ENCODE peak calls at places on chromosomes 2 and 18, in nine cellular contexts. One of them, this sample, is unnamed.

GRCh38 chr2:224217962-224218347 is 178.9 kb upstream of the SERPINE2 start:
- DNase-seq in CD4-positive, alpha-beta T cell: no peak
- DNase-seq in SK-N-SH: no peak
- DNase-seq in choroid plexus epithelial cell: peak
- DNase-seq in GM20000: no peak
- DNase-seq in astrocyte of the spinal cord: peak
- DNase-seq in fibroblast of lung: peak
- DNase-seq in progenitor cell of endocrine pancreas: no peak
- DNase-seq in Calu3: no peak
- DNase-seq in this sample: no peak

GRCh38 chr2:36780231-36780808 is 83.8 kb downstream of the VIT start:
- DNase-seq in Calu3: peak
- DNase-seq in choroid plexus epithelial cell: peak
- DNase-seq in progenitor cell of endocrine pancreas: no peak
- DNase-seq in astrocyte of the spinal cord: peak
- DNase-seq in SK-N-SH: peak
- DNase-seq in GM20000: peak
- DNase-seq in CD4-positive, alpha-beta T cell: no peak
- DNase-seq in fibroblast of lung: peak
- DNase-seq in this sample: no peak

GRCh38 chr2:230505162-230505561 is 89.2 kb downstream of the SP100 start:
- DNase-seq in astrocyte of the spinal cord: no peak
- DNase-seq in GM20000: peak
- DNase-seq in choroid plexus epithelial cell: no peak
- DNase-seq in CD4-positive, alpha-beta T cell: no peak
- DNase-seq in fibroblast of lung: no peak
- DNase-seq in SK-N-SH: no peak
- DNase-seq in progenitor cell of endocrine pancreas: no peak
- DNase-seq in Calu3: no peak
- DNase-seq in this sample: no peak

GRCh38 chr2:124301915-124302314 is 276.8 kb downstream of the CNTNAP5 start:
- DNase-seq in GM20000: no peak
- DNase-seq in fibroblast of lung: no peak
- DNase-seq in CD4-positive, alpha-beta T cell: no peak
- DNase-seq in SK-N-SH: no peak
- DNase-seq in Calu3: no peak
- DNase-seq in progenitor cell of endocrine pancreas: no peak
- DNase-seq in choroid plexus epithelial cell: no peak
- DNase-seq in astrocyte of the spinal cord: no peak
- DNase-seq in this sample: no peak

GRCh38 chr2:175884673-175885393 is 117.2 kb downstream of the LNPK start:
- DNase-seq in Calu3: no peak
- DNase-seq in SK-N-SH: no peak
- DNase-seq in CD4-positive, alpha-beta T cell: no peak
- DNase-seq in choroid plexus epithelial cell: no peak
- DNase-seq in fibroblast of lung: no peak
- DNase-seq in astrocyte of the spinal cord: no peak
- DNase-seq in progenitor cell of endocrine pancreas: no peak
- DNase-seq in GM20000: no peak
- DNase-seq in this sample: no peak

GRCh38 chr2:85843543-85843942 is 45.2 kb downstream of the ST3GAL5 start:
- DNase-seq in GM20000: no peak
- DNase-seq in choroid plexus epithelial cell: peak
- DNase-seq in progenitor cell of endocrine pancreas: no peak
- DNase-seq in SK-N-SH: peak
- DNase-seq in CD4-positive, alpha-beta T cell: no peak
- DNase-seq in fibroblast of lung: no peak
- DNase-seq in Calu3: peak
- DNase-seq in astrocyte of the spinal cord: no peak
- DNase-seq in this sample: no peak

GRCh38 chr18:286515-287310 is 18.9 kb upstream of the THOC1 start:
- DNase-seq in progenitor cell of endocrine pancreas: no peak
- DNase-seq in SK-N-SH: peak
- DNase-seq in choroid plexus epithelial cell: peak
- DNase-seq in astrocyte of the spinal cord: peak
- DNase-seq in fibroblast of lung: peak
- DNase-seq in GM20000: no peak
- DNase-seq in CD4-positive, alpha-beta T cell: no peak
- DNase-seq in Calu3: no peak
- DNase-seq in this sample: no peak

GRCh38 chr2:204503869-204504268 is 41.4 kb upstream of the PARD3B start:
- DNase-seq in Calu3: no peak
- DNase-seq in CD4-positive, alpha-beta T cell: no peak
- DNase-seq in GM20000: no peak
- DNase-seq in choroid plexus epithelial cell: no peak
- DNase-seq in progenitor cell of endocrine pancreas: no peak
- DNase-seq in astrocyte of the spinal cord: no peak
- DNase-seq in SK-N-SH: no peak
- DNase-seq in fibroblast of lung: no peak
- DNase-seq in this sample: no peak

GRCh38 chr2:237030382-237030781 is 55.3 kb upstream of the COPS8 start:
- DNase-seq in CD4-positive, alpha-beta T cell: no peak
- DNase-seq in GM20000: no peak
- DNase-seq in SK-N-SH: no peak
- DNase-seq in astrocyte of the spinal cord: no peak
- DNase-seq in choroid plexus epithelial cell: no peak
- DNase-seq in progenitor cell of endocrine pancreas: no peak
- DNase-seq in Calu3: no peak
- DNase-seq in fibroblast of lung: no peak
- DNase-seq in this sample: no peak

GRCh38 chr2:237024255-237024654 is 61.4 kb upstream of the COPS8 start:
- DNase-seq in GM20000: no peak
- DNase-seq in fibroblast of lung: no peak
- DNase-seq in SK-N-SH: no peak
- DNase-seq in Calu3: no peak
- DNase-seq in astrocyte of the spinal cord: no peak
- DNase-seq in CD4-positive, alpha-beta T cell: no peak
- DNase-seq in choroid plexus epithelial cell: no peak
- DNase-seq in progenitor cell of endocrine pancreas: no peak
- DNase-seq in this sample: no peak

GRCh38 chr2:237025090-237025865 is 60.4 kb upstream of the COPS8 start:
- DNase-seq in CD4-positive, alpha-beta T cell: no peak
- DNase-seq in SK-N-SH: no peak
- DNase-seq in astrocyte of the spinal cord: peak
- DNase-seq in fibroblast of lung: peak
- DNase-seq in choroid plexus epithelial cell: peak
- DNase-seq in GM20000: no peak
- DNase-seq in Calu3: peak
- DNase-seq in progenitor cell of endocrine pancreas: no peak
- DNase-seq in this sample: no peak

GRCh38 chr2:237027712-237028029 is 58.0 kb upstream of the COPS8 start:
- DNase-seq in fibroblast of lung: no peak
- DNase-seq in astrocyte of the spinal cord: no peak
- DNase-seq in CD4-positive, alpha-beta T cell: no peak
- DNase-seq in progenitor cell of endocrine pancreas: no peak
- DNase-seq in Calu3: no peak
- DNase-seq in GM20000: no peak
- DNase-seq in choroid plexus epithelial cell: no peak
- DNase-seq in SK-N-SH: no peak
- DNase-seq in this sample: no peak

GRCh38 chr2:237026981-237027711 is 58.5 kb upstream of the COPS8 start:
- DNase-seq in progenitor cell of endocrine pancreas: peak
- DNase-seq in SK-N-SH: peak
- DNase-seq in choroid plexus epithelial cell: peak
- DNase-seq in fibroblast of lung: peak
- DNase-seq in GM20000: peak
- DNase-seq in Calu3: peak
- DNase-seq in CD4-positive, alpha-beta T cell: peak
- DNase-seq in astrocyte of the spinal cord: peak
- DNase-seq in this sample: peak
- TF ChIP-seq CTCF in progenitor cell of endocrine pancreas: peak
- TF ChIP-seq CTCF in SK-N-SH: peak
- TF ChIP-seq CTCF in choroid plexus epithelial cell: peak
- TF ChIP-seq CTCF in fibroblast of lung: peak
- TF ChIP-seq CTCF in GM20000: peak
- TF ChIP-seq CTCF in Calu3: peak
- TF ChIP-seq CTCF in CD4-positive, alpha-beta T cell: peak
- TF ChIP-seq CTCF in astrocyte of the spinal cord: peak
- TF ChIP-seq CTCF in this sample: peak

GRCh38 chr2:3870997-3871396 is 167.6 kb downstream of the DCDC2C start:
- DNase-seq in progenitor cell of endocrine pancreas: no peak
- DNase-seq in fibroblast of lung: no peak
- DNase-seq in CD4-positive, alpha-beta T cell: no peak
- DNase-seq in Calu3: no peak
- DNase-seq in GM20000: no peak
- DNase-seq in SK-N-SH: no peak
- DNase-seq in astrocyte of the spinal cord: no peak
- DNase-seq in choroid plexus epithelial cell: peak
- DNase-seq in this sample: no peak

GRCh38 chr2:3867451-3867850 is 164.1 kb downstream of the DCDC2C start:
- DNase-seq in progenitor cell of endocrine pancreas: no peak
- DNase-seq in astrocyte of the spinal cord: no peak
- DNase-seq in Calu3: no peak
- DNase-seq in choroid plexus epithelial cell: no peak
- DNase-seq in SK-N-SH: no peak
- DNase-seq in fibroblast of lung: no peak
- DNase-seq in CD4-positive, alpha-beta T cell: no peak
- DNase-seq in GM20000: no peak
- DNase-seq in this sample: no peak

GRCh38 chr2:3870222-3870621 is 166.8 kb downstream of the DCDC2C start:
- DNase-seq in progenitor cell of endocrine pancreas: no peak
- DNase-seq in astrocyte of the spinal cord: no peak
- DNase-seq in choroid plexus epithelial cell: no peak
- DNase-seq in GM20000: no peak
- DNase-seq in Calu3: no peak
- DNase-seq in SK-N-SH: no peak
- DNase-seq in CD4-positive, alpha-beta T cell: no peak
- DNase-seq in fibroblast of lung: no peak
- DNase-seq in this sample: no peak

GRCh38 chr2:3868012-3868411 is 164.6 kb downstream of the DCDC2C start:
- DNase-seq in choroid plexus epithelial cell: no peak
- DNase-seq in astrocyte of the spinal cord: no peak
- DNase-seq in SK-N-SH: no peak
- DNase-seq in Calu3: no peak
- DNase-seq in GM20000: no peak
- DNase-seq in fibroblast of lung: no peak
- DNase-seq in CD4-positive, alpha-beta T cell: no peak
- DNase-seq in progenitor cell of endocrine pancreas: no peak
- DNase-seq in this sample: no peak

DNA sequence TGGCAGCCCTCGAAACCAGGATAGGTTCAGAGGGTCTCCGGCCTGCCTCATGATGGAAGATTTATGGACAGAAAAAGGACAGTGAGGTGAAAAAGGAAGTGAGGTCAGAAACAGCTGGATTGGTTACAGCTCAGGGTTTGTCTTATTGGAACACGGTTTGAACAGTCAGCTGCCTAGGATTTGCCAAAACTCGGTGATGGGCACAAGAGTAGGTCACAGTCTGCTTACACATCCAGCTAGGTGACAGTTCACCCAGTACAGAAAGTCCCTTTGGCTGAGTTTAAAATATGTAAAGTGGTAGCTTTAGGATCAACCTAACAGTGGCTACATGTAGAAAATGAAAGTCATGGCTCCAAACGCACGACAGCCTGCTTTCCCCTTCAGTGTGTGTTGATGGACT is 165.1 kb downstream of the DCDC2C start:
- DNase-seq in progenitor cell of endocrine pancreas: no peak
- DNase-seq in SK-N-SH: no peak
- DNase-seq in CD4-positive, alpha-beta T cell: no peak
- DNase-seq in Calu3: no peak
- DNase-seq in choroid plexus epithelial cell: no peak
- DNase-seq in astrocyte of the spinal cord: no peak
- DNase-seq in fibroblast of lung: no peak
- DNase-seq in GM20000: no peak
- DNase-seq in this sample: no peak
- TF ChIP-seq CTCF in progenitor cell of endocrine pancreas: no peak
- TF ChIP-seq CTCF in SK-N-SH: no peak
- TF ChIP-seq CTCF in CD4-positive, alpha-beta T cell: no peak
- TF ChIP-seq CTCF in Calu3: no peak
- TF ChIP-seq CTCF in choroid plexus epithelial cell: no peak
- TF ChIP-seq CTCF in astrocyte of the spinal cord: no peak
- TF ChIP-seq CTCF in fibroblast of lung: no peak
- TF ChIP-seq CTCF in GM20000: no peak
- TF ChIP-seq CTCF in this sample: no peak

DNA sequence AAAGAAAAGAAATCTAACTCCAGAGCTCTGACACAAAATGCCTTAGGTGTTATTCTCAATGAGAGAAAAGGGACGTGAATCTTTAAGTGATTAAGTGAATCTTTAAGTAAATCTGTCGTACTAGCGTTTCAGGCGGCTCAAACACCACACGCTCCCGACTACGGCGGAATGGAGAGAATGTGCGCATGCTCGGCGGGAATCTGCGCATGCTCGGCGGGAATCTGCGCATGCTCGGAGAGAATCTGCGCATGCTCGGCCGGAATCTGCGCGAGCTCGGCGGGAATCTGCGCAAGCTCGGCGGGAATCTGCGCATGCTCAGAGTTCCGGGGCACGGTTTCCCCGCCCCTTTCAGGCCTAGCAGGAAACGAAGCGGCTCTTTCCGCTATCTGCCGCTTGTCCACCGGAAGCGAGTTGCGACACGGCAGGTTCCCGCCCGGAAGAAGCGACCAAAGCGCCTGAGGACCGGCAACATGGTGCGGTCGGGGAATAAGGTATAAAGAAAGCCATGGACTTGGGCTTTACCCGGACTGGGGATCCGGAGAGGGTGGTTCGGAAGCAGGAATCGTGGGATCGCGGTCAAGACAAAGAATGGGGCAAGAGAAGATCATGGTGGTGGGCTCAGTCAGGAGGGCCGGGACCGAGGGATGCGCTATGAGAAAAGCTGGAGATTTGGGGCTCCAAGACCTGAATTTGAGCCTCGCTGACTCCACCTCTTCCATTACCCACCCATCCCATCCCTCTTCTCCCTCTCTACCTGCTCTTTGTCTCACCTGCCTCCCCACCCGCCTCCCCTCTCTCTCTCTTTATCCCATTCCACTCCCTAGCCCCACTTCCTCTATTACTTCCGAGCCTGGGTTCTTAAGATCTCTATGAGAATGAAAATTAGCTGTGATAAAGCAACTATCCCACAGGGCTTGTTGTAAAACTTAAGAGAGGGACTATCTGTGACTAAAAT is at the start of gene XRCC5:
- DNase-seq in astrocyte of the spinal cord: peak
- DNase-seq in fibroblast of lung: peak
- DNase-seq in CD4-positive, alpha-beta T cell: peak
- DNase-seq in progenitor cell of endocrine pancreas: peak
- DNase-seq in SK-N-SH: peak
- DNase-seq in choroid plexus epithelial cell: peak
- DNase-seq in Calu3: peak
- DNase-seq in GM20000: peak
- DNase-seq in this sample: peak
- TF ChIP-seq CTCF in astrocyte of the spinal cord: no peak
- TF ChIP-seq CTCF in fibroblast of lung: no peak
- TF ChIP-seq CTCF in CD4-positive, alpha-beta T cell: no peak
- TF ChIP-seq CTCF in progenitor cell of endocrine pancreas: no peak
- TF ChIP-seq CTCF in SK-N-SH: no peak
- TF ChIP-seq CTCF in choroid plexus epithelial cell: no peak
- TF ChIP-seq CTCF in Calu3: no peak
- TF ChIP-seq CTCF in GM20000: no peak
- TF ChIP-seq CTCF in this sample: no peak

DNA sequence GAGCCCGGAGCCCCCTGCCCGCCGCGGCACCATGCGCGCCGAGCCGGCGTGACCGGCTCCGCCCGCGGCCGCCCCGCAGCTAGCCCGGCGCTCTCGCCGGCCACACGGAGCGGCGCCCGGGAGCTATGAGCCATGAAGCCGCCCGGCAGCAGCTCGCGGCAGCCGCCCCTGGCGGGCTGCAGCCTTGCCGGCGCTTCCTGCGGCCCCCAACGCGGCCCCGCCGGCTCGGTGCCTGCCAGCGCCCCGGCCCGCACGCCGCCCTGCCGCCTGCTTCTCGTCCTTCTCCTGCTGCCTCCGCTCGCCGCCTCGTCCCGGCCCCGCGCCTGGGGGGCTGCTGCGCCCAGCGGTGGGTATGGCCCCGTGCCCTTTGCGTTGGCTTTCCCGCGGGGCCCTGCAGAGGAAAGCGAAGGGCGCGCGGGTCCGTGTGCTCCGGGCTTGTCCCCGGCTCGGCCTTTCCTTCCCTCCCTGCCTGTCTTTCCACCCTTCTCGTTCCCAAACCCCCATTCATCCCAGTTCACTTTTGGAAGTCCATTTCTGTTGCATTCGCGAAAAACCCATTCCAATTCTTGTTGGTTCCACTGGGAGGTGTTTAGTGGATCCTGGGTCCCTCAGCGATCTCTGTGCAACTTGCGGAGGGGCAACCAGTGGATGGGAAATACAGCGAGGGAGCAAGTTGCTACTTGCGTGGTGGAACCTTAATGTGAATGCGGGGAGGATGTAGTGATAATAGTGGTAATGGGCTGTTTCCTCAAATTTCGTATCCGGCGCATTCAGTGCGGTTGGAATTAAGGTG is 599 bp downstream of the ADAM23 start:
- DNase-seq in astrocyte of the spinal cord: peak
- DNase-seq in SK-N-SH: peak
- DNase-seq in Calu3: peak
- DNase-seq in fibroblast of lung: peak
- DNase-seq in CD4-positive, alpha-beta T cell: peak
- DNase-seq in GM20000: peak
- DNase-seq in choroid plexus epithelial cell: peak
- DNase-seq in progenitor cell of endocrine pancreas: peak
- DNase-seq in this sample: peak
- TF ChIP-seq CTCF in astrocyte of the spinal cord: no peak
- TF ChIP-seq CTCF in SK-N-SH: no peak
- TF ChIP-seq CTCF in Calu3: no peak
- TF ChIP-seq CTCF in fibroblast of lung: no peak
- TF ChIP-seq CTCF in CD4-positive, alpha-beta T cell: no peak
- TF ChIP-seq CTCF in GM20000: no peak
- TF ChIP-seq CTCF in choroid plexus epithelial cell: peak
- TF ChIP-seq CTCF in progenitor cell of endocrine pancreas: peak
- TF ChIP-seq CTCF in this sample: no peak

This sample was measured in neural crest cell.